ENCODE peak calls at places on chromosomes 3 and 15, in four cellular contexts. V is lower lobe of right lung, R is IMR-90, K is mesenchymal stem cell. J is an unnamed sample. For H3K9me3, the result is how much of the 10 kb centered on the place peaks cover.

GRCh38 chr3:136332302-136332701 is 82.2 kb downstream of the PCCB start:
- DNase-seq in R (no peak), V (no peak), K (no peak), J (no peak)

GRCh38 chr15:96693990-96694517 is 363.6 kb downstream of the NR2F2 start:
- DNase-seq in R (no peak), K (peak), V (no peak), J (no peak)

GRCh38 chr3:170386468-170386867 is 29.0 kb downstream of the SKIL start:
- DNase-seq in V (no peak), R (no peak), K (no peak), J (no peak)

GRCh38 chr3:188349963-188350332 is 196.0 kb downstream of the LPP start:
- DNase-seq in K (no peak), R (no peak), V (no peak), J (no peak)

GRCh38 chr15:84761534-84762190 is 13.3 kb downstream of the ZNF592 start:
- DNase-seq in R (peak), V (no peak), K (no peak), J (no peak)

GRCh38 chr15:40266828-40267304 is 16.0 kb downstream of the ANKRD63 start:
- DNase-seq in V (peak), K (peak), R (peak), J (no peak)

GRCh38 chr3:137866933-137867332 is 102.8 kb downstream of the SOX14 start:
- DNase-seq in V (no peak), K (no peak), R (no peak), J (no peak)

GRCh38 chr3:149011676-149012075 is 20.3 kb downstream of the GYG1 start:
- DNase-seq in V (no peak), K (no peak), R (no peak), J (no peak)

GRCh38 chr3:133367431-133367830 is 32.4 kb upstream of the BFSP2 start:
- DNase-seq in V (no peak), R (no peak), K (no peak), J (no peak)

GRCh38 chr3:143529018-143529478 is 319.2 kb downstream of the SLC9A9 start:
- DNase-seq in R (no peak), K (no peak), V (no peak), J (no peak)

GRCh38 chr3:108298056-108298455 is 1.7 kb downstream of the HHLA2 start:
- DNase-seq in R (no peak), V (no peak), K (no peak), J (peak)

GRCh38 chr3:187667526-187667925 is 2.7 kb downstream of the SST start:
- DNase-seq in R (no peak), K (no peak), V (no peak), J (no peak)

GRCh38 chr3:186239321-186239720 is 122.7 kb downstream of the DGKG start:
- DNase-seq in K (peak), R (no peak), V (no peak), J (no peak)

DNA sequence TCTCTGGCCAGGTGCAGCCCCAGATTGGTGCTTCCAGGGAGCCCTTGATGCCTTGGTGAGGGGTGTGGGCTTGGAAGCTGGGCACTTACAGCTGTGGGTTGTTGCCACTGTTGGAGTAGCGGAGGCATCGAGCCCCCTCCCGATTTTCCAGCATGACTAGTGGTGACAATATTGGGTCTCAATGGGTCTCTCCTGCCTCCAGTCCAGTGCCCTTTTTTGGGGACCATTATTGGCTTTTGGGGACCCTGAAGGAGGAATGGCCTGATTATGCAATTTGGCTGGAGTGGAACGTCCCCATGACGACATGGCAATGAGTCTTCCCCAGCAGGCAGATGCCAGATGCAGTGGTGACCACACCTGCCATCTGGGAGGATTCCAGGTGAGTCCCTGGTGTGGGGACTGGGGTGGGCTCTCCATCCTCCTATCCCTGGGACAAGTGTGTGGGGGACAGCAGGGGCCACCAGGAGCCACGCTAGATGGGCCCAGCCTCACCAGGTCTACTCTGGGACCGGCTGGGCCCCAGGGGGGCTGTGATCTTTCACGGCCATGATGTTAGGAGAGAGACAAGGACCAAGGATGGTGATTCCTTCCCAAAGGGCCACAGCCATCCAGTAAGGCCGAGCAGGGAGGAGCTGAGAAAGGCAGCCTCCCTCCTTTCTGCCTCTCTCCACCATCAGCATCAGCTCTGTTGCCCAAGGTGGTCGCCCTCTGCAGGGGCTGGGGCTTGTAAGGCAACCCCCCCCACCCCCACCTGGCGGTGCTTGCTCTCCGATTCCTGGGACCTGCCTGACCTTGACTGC is 196.8 kb downstream of the GOLGA6L6 start:
- DNase-seq in V (no peak), R (no peak), K (no peak), J (no peak)
- H3K9me3 ChIP-seq in V (under half), R (half or more), K (under half), J (under half)

GRCh38 chr3:189948724-189949045 is 172.0 kb downstream of the P3H2 start:
- DNase-seq in R (no peak), V (no peak), K (no peak), J (no peak)

GRCh38 chr3:189945935-189946709 is 174.6 kb downstream of the P3H2 start:
- DNase-seq in R (no peak), V (no peak), K (no peak), J (no peak)

GRCh38 chr3:189947068-189947467 is 173.6 kb downstream of the P3H2 start:
- DNase-seq in R (no peak), K (no peak), V (no peak), J (no peak)

GRCh38 chr3:189949580-189949979 is 171.1 kb downstream of the P3H2 start:
- DNase-seq in V (no peak), R (no peak), K (no peak), J (no peak)

DNA sequence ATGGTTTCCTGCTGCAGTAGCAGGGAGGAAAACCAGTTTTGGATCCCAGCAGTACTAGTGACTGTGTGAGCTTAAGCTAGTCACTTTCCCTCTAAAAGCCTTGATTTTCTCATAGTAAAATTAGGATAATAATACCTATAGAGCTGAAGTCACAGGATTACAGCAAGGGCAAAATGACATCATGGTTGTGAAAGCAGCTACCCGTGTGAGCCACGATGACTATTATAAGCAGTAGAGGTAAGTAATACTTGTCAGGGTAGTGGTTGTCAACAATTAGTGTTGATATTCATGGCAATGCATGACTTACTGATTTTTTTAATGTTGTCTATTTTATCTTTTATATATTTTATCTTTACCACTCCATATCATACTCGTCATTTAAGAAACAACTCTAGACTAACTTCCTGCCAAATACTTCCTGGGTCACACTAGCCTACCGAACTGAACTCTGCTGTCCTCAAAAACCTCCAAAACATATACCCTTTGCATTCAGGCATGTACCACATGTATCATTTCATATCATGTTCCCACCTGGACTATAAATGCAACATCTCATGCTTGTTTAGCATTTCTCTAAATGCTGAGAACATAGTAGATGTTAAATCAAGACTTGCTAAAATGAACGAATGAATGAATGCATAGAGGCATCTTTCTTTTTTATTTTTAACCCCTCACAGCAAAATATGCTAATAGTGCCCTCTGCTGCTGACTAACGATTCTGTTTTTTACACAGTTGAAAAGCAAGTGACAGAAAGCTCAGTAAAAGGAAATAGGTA is 172.6 kb downstream of the P3H2 start:
- DNase-seq in V (no peak), K (peak), R (peak), J (peak)
- H3K9me3 ChIP-seq in V (under half), K (under half), R (under half), J (under half)

GRCh38 chr15:78212008-78212407 is 22.4 kb downstream of the ACSBG1 start:
- DNase-seq in V (no peak), K (no peak), R (no peak), J (no peak)
- H3K9me3 ChIP-seq in V (under half), K (under half), R (under half), J (under half)

DNA sequence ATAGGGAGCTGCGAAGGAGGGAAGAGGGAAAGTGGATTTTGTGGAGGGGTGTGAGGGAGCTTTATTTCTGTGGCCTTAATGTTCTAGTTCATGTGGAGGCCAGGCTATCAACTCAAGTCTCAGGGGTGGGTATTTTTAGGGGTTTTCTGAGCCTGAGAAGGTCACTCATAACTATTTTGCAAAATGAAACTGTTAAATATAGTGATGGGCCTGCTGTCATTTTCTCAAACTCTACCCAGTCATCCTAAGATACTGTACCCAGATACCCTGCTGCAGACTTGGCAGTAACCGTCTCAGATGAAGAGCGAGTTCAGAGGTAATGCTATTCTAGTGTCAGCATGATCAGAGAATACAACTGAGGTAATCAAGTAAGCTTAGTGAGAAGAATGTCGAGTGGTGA is 545.0 kb upstream of the TBL1XR1 start:
- DNase-seq in V (no peak), K (no peak), R (no peak), J (no peak)
- H3K9me3 ChIP-seq in V (under half), K (under half), R (under half), J (under half)

GRCh38 chr15:25054943-25055342 is 100.2 kb downstream of the SNRPN start:
- DNase-seq in V (no peak), K (no peak), R (no peak), J (no peak)

GRCh38 chr15:25054329-25054728 is 99.5 kb downstream of the SNRPN start:
- DNase-seq in K (no peak), R (no peak), V (no peak), J (no peak)

GRCh38 chr15:25052191-25052999 is 97.6 kb downstream of the SNRPN start:
- DNase-seq in V (no peak), R (no peak), K (no peak), J (no peak)

GRCh38 chr15:25053000-25053815 is 98.4 kb downstream of the SNRPN start:
- DNase-seq in K (no peak), R (no peak), V (peak), J (no peak)

GRCh38 chr15:25051399-25052154 is 96.8 kb downstream of the SNRPN start:
- DNase-seq in V (no peak), R (no peak), K (no peak), J (no peak)
- H3K9me3 ChIP-seq in V (half or more), R (half or more), K (half or more), J (under half)

GRCh38 chr15:25331404-25331803 is 107.4 kb downstream of the UBE3A start:
- DNase-seq in V (no peak), R (no peak), K (no peak), J (no peak)
- H3K9me3 ChIP-seq in V (under half), R (under half), K (under half), J (under half)

DNA sequence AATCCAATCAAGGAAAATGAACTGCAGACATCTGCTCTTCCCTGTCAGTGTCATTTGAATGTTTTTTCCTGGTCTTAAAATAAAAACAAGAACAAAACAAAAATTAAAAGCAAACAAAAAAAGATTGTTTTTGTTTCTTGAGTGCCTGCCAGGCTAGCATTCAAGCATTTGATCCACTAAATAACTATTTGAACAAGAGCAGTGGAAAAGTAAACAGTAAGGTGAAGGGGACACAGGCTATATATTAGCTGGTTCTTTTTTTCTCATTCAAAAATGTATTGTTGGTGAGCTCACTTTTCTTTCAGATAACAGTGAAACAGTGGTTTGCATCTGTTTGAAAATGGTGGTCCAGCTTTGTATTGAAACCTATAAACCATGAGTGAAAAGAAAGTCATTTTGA is 586.9 kb upstream of the SGO1 start:
- DNase-seq in R (no peak), V (no peak), K (no peak), J (no peak)
- H3K9me3 ChIP-seq in R (under half), V (under half), K (under half), J (under half)